ENCODE peak calls at places on chromosomes 3 and 15, in five cellular contexts. R is kidney, L is HepG2, O is heart left ventricle, F is lung. Y is an unnamed sample.

GRCh38 chr3:162171970-162172369 is 675.4 kb downstream of the OTOL1 start:
- DNase-seq in O (no peak), L (no peak), R (no peak), F (no peak), Y (no peak)

GRCh38 chr15:64883097-64883581 is 28.6 kb upstream of the ANKDD1A start:
- DNase-seq in R (no peak), F (no peak), O (no peak), L (no peak), Y (peak; percentile 55)

GRCh38 chr15:34365836-34366235 is 1.2 kb downstream of the LPCAT4 start:
- DNase-seq in R (no peak), L (no peak), O (no peak), F (no peak), Y (no peak)

GRCh38 chr3:140595295-140595694 is 82.6 kb upstream of the TRIM42 start:
- DNase-seq in F (no peak), L (no peak), R (no peak), O (no peak), Y (peak; percentile 67)

GRCh38 chr15:63244976-63245645 is 32.3 kb upstream of the APH1B start:
- DNase-seq in L (no peak), F (no peak), R (no peak), O (no peak), Y (peak; percentile 42)

GRCh38 chr3:37262816-37263393 is 88.5 kb upstream of the LRRFIP2 start:
- DNase-seq in F (no peak), L (no peak), O (no peak), R (no peak), Y (no peak)

GRCh38 chr15:47750030-47750739 is 32.9 kb downstream of the SEMA6D start:
- DNase-seq in O (no peak), R (no peak), L (no peak), F (no peak), Y (peak; percentile 67)

GRCh38 chr3:155647196-155647595 is 97.7 kb downstream of the PLCH1 start:
- DNase-seq in O (no peak), F (no peak), R (no peak), L (no peak), Y (no peak)

GRCh38 chr3:61724183-61724582 is 162.8 kb downstream of the PTPRG start:
- DNase-seq in L (no peak), F (no peak), O (no peak), R (no peak), Y (no peak)

GRCh38 chr3:177320765-177321247 is 123.5 kb upstream of the TBL1XR1 start:
- DNase-seq in F (no peak), R (no peak), L (no peak), O (no peak), Y (peak; percentile 58)

GRCh38 chr3:46463120-46463867 is 1.4 kb downstream of the LTF start:
- DNase-seq in F (peak; percentile 39), O (no peak), L (no peak), R (peak; percentile 79), Y (no peak)

GRCh38 chr15:60570936-60571530 is 92.1 kb upstream of the ICE2 start:
- DNase-seq in F (no peak), R (no peak), L (no peak), O (no peak), Y (no peak)
- H3K4me3 ChIP-seq in F (no peak overlapping the region), R (no peak overlapping the region), L (no peak overlapping the region), O (no peak overlapping the region), Y (no peak overlapping the region)

GRCh38 chr3:190443257-190443656 is 6.4 kb downstream of the TMEM207 start:
- DNase-seq in L (peak; percentile 13), O (no peak), R (no peak), F (no peak), Y (peak; percentile 54)
- TF ChIP-seq CTCF in L (peak; percentile 34), O (no peak), R (no peak), F (no peak), Y (peak; percentile 48)

DNA sequence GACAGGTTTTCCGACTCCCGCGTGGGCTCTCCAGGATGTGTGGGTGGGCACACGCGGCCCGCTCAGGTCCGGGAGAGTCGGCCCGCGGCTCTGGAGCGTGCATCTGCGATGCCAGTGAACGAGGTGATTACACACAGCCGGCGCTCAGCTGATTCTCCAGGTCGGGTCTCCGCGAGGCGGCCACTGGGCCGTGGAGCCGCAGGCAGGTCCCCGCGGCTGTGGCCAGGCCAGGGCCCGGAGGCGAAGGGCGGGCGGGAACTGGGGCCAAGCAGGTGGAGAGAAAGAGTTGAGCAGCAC is 13.2 kb downstream of the PAK6 start:
- DNase-seq in L (no peak), F (no peak), O (peak; percentile 67), R (peak; percentile 74), Y (no peak)
- H3K4me3 ChIP-seq in L (no peak overlapping the region), F (no peak overlapping the region), O (no peak overlapping the region), R (peak overlapping the region; percentile 51), Y (peak overlapping the region; percentile 41)

GRCh38 chr3:115960799-115961198 is 337.5 kb downstream of the GAP43 start:
- DNase-seq in O (no peak), L (no peak), R (no peak), F (no peak), Y (peak; percentile 6)
- TF ChIP-seq CTCF in O (no peak), L (no peak), R (no peak), F (no peak), Y (no peak)

GRCh38 chr15:58934521-58934920 is 1.0 kb upstream of the SLTM start:
- DNase-seq in F (no peak), O (no peak), L (no peak), R (no peak), Y (no peak)
- H3K4me3 ChIP-seq in F (no peak overlapping the region), O (no peak overlapping the region), L (peak overlapping the region; percentile 76), R (peak overlapping the region; percentile 76), Y (peak overlapping the region; percentile 71)

DNA sequence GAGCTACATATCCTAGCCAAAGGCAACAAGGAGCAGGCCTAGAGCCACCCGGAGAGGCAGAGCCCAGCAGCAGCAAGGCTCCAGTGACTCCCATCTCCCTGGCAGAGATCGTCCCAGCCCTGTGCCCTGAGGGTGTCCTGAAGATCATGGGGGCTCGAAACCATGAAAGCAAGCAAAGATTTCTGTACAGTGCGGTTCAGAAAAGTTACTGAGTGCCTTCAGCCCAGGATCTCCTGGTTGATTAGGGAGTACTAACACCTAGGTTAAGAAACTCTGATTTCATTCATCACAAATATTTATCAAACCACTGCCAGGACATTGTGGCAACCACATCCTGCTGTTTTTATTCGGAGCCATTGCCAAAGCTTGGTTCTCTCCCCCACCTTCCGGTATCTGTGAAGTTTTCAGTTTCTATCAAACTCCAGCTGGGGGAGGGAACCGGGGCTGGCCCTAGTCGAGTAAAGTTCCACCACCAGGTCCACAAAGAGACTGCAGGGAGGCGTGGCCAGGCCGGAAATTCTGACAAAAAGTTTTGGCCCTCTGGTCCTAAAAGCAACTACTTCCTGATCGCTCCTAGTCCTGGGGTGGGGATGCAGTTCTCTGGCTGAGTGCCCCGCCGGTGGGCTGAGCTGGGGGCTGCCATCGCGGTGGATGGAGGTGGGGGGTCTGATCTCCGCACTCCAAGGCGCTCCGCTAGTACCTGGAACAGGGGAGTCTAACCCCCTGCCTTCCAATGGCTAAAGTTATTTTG is 1.2 kb downstream of the RAB43 start:
- DNase-seq in R (peak; percentile 97), L (peak; percentile 90), O (peak; percentile 90), F (peak; percentile 92), Y (peak; percentile 94)
- TF ChIP-seq CTCF in R (peak; percentile 22), L (no peak), O (peak; percentile 28), F (no peak), Y (peak; percentile 33)

Y was measured in fibroblast of pulmonary artery.